ENCODE peak calls at places on chromosome 13, in six cellular contexts. U is PC-9, C is gastrocnemius medialis, I is cardiac muscle cell, K is NB4, A is fibroblast of lung. H is an unnamed sample.

GRCh38 chr13:36151591-36151990 is 20.4 kb upstream of the DCLK1 start:
- DNase-seq in U (no peak), C (no peak), I (no peak), K (no peak), A (no peak), H (no peak)

GRCh38 chr13:110466261-110466660 is 95.3 kb downstream of the RAB20 start:
- DNase-seq in U (no peak), C (no peak), I (no peak), K (no peak), A (no peak), H (no peak)

GRCh38 chr13:29947839-29948238 is 97.4 kb upstream of the UBL3 start:
- DNase-seq in U (peak), C (no peak), I (no peak), K (no peak), A (no peak), H (no peak)

GRCh38 chr13:114057131-114058050 is 75.0 kb downstream of the RASA3 start:
- DNase-seq in U (no peak), C (no peak), I (no peak), K (peak), A (no peak), H (no peak)

GRCh38 chr13:23399254-23399796 is 34.2 kb downstream of the SACS start:
- DNase-seq in U (no peak), C (no peak), I (no peak), K (no peak), A (no peak), H (no peak)

GRCh38 chr13:101626925-101627555 is 174.6 kb downstream of the ITGBL1 start:
- DNase-seq in U (no peak), C (no peak), I (no peak), K (peak), A (no peak), H (no peak)

GRCh38 chr13:18960637-18961227 is 220.9 kb downstream of the TUBA3C start:
- DNase-seq in U (no peak), C (no peak), I (no peak), K (no peak), A (no peak), H (no peak)

GRCh38 chr13:48595330-48596127 is 58.2 kb upstream of the CYSLTR2 start:
- DNase-seq in U (no peak), C (no peak), I (peak), K (peak), A (peak), H (no peak)

GRCh38 chr13:39073983-39074382 is 35.7 kb downstream of the NHLRC3 start:
- DNase-seq in U (no peak), C (no peak), I (no peak), K (no peak), A (no peak), H (no peak)

GRCh38 chr13:21060063-21060826 is 1.1 kb downstream of the LATS2 start:
- DNase-seq in U (no peak), C (peak), I (peak), K (peak), A (peak), H (peak)

GRCh38 chr13:49635599-49636433 is 7.5 kb downstream of the ARL11 start:
- DNase-seq in U (no peak), C (no peak), I (peak), K (no peak), A (peak), H (no peak)

GRCh38 chr13:64234255-64234654 is 2818.6 kb upstream of the PCDH20 start:
- DNase-seq in U (no peak), C (no peak), I (peak), K (no peak), A (peak), H (no peak)

GRCh38 chr13:41588899-41589298 is 131.5 kb downstream of the RGCC start:
- DNase-seq in U (peak), C (no peak), I (peak), K (peak), A (peak), H (no peak)

GRCh38 chr13:46134961-46135522 is 30.2 kb upstream of the CPB2 start:
- DNase-seq in U (peak), C (no peak), I (no peak), K (no peak), A (peak), H (no peak)

GRCh38 chr13:113143466-113144254 is 14.8 kb upstream of the PROZ start:
- DNase-seq in U (no peak), C (no peak), I (no peak), K (no peak), A (no peak), H (no peak)

GRCh38 chr13:39038569-39038898 is 278 bp downstream of the NHLRC3 start:
- DNase-seq in U (no peak), C (no peak), I (no peak), K (peak), A (no peak), H (no peak)

GRCh38 chr13:45105895-45106294 is 14.4 kb upstream of the GTF2F2 start:
- DNase-seq in U (peak), C (no peak), I (no peak), K (no peak), A (no peak), H (no peak)

GRCh38 chr13:83178008-83178407 is 704.3 kb downstream of the SLITRK1 start:
- DNase-seq in U (no peak), C (no peak), I (no peak), K (no peak), A (no peak), H (no peak)

GRCh38 chr13:28423010-28423409 is 71.9 kb downstream of the FLT1 start:
- DNase-seq in U (no peak), C (peak), I (no peak), K (peak), A (no peak), H (peak)

GRCh38 chr13:36298535-36299068 is 988 bp upstream of the CCDC169 start:
- DNase-seq in U (peak), C (no peak), I (peak), K (peak), A (no peak), H (no peak)

GRCh38 chr13:111177081-111177711 is 62.1 kb downstream of the ARHGEF7 start:
- DNase-seq in U (peak), C (peak), I (peak), K (no peak), A (peak), H (peak)

GRCh38 chr13:43783820-43784219 is 3.0 kb downstream of the ENOX1 start:
- DNase-seq in U (peak), C (no peak), I (peak), K (no peak), A (peak), H (no peak)

GRCh38 chr13:111344471-111345191 is 24.2 kb downstream of the TEX29 start:
- DNase-seq in U (no peak), C (peak), I (peak), K (no peak), A (peak), H (peak)

GRCh38 chr13:44249439-44249838 is 124.2 kb upstream of the SERP2 start:
- DNase-seq in U (peak), C (peak), I (peak), K (no peak), A (peak), H (peak)

GRCh38 chr13:103403148-103403740 is 337.0 kb upstream of the SLC10A2 start:
- DNase-seq in U (peak), C (no peak), I (no peak), K (no peak), A (no peak), H (no peak)

GRCh38 chr13:111548301-111548700 is 227.9 kb downstream of the TEX29 start:
- DNase-seq in U (no peak), C (no peak), I (no peak), K (no peak), A (no peak), H (no peak)

GRCh38 chr13:111388851-111389500 is 68.5 kb downstream of the TEX29 start:
- DNase-seq in U (no peak), C (no peak), I (no peak), K (no peak), A (no peak), H (no peak)

GRCh38 chr13:95216182-95216581 is 85.1 kb downstream of the ABCC4 start:
- DNase-seq in U (peak), C (no peak), I (no peak), K (no peak), A (no peak), H (no peak)

GRCh38 chr13:31029129-31029528 is 96.7 kb downstream of the TEX26 start:
- DNase-seq in U (no peak), C (no peak), I (no peak), K (no peak), A (no peak), H (no peak)

GRCh38 chr13:87274209-87274819 is 396.9 kb upstream of the SLITRK5 start:
- DNase-seq in U (peak), C (no peak), I (peak), K (peak), A (peak), H (no peak)

GRCh38 chr13:50378513-50378970 is 363.3 kb downstream of the KCNRG start:
- DNase-seq in U (no peak), C (no peak), I (no peak), K (no peak), A (no peak), H (no peak)

GRCh38 chr13:92951273-92951820 is 275.3 kb upstream of the GPC6 start:
- DNase-seq in U (no peak), C (no peak), I (peak), K (no peak), A (peak), H (no peak)

GRCh38 chr13:33904431-33904830 is 86.5 kb downstream of the RFC3 start:
- DNase-seq in U (no peak), C (no peak), I (no peak), K (no peak), A (no peak), H (no peak)

GRCh38 chr13:31912641-31913401 is 118.8 kb upstream of the FRY start:
- DNase-seq in U (peak), C (no peak), I (no peak), K (no peak), A (no peak), H (no peak)

GRCh38 chr13:24273926-24274325 is 35.5 kb upstream of the C1QTNF9 start:
- DNase-seq in U (no peak), C (no peak), I (no peak), K (no peak), A (no peak), H (no peak)

GRCh38 chr13:20395061-20395916 is 130.4 kb downstream of the CRYL1 start:
- DNase-seq in U (no peak), C (no peak), I (no peak), K (no peak), A (no peak), H (no peak)

GRCh38 chr13:102020611-102021216 is 381.1 kb downstream of the FGF14 start:
- DNase-seq in U (peak), C (no peak), I (no peak), K (no peak), A (peak), H (no peak)

GRCh38 chr13:106474906-106475305 is 60.6 kb downstream of the EFNB2 start:
- DNase-seq in U (no peak), C (no peak), I (no peak), K (no peak), A (no peak), H (no peak)

GRCh38 chr13:60261432-60262351 is 98.0 kb upstream of the DIAPH3 start:
- DNase-seq in U (no peak), C (no peak), I (no peak), K (no peak), A (no peak), H (no peak)

GRCh38 chr13:60258349-60258748 is 94.6 kb upstream of the DIAPH3 start:
- DNase-seq in U (no peak), C (no peak), I (no peak), K (no peak), A (no peak), H (no peak)

GRCh38 chr13:60265566-60265965 is 101.8 kb upstream of the DIAPH3 start:
- DNase-seq in U (no peak), C (no peak), I (no peak), K (no peak), A (peak), H (no peak)

GRCh38 chr13:60260440-60260839 is 96.7 kb upstream of the DIAPH3 start:
- DNase-seq in U (no peak), C (no peak), I (no peak), K (no peak), A (no peak), H (no peak)
- TF ChIP-seq CTCF in U (no peak), C (no peak), I (peak), K (no peak), A (peak), H (no peak)

GRCh38 chr13:77820431-77821149 is 98.0 kb downstream of the EDNRB start:
- DNase-seq in U (no peak), C (no peak), I (no peak), K (peak), A (no peak), H (no peak)
- TF ChIP-seq CTCF in U (peak), C (no peak), I (peak), K (peak), A (no peak), H (no peak)

DNA sequence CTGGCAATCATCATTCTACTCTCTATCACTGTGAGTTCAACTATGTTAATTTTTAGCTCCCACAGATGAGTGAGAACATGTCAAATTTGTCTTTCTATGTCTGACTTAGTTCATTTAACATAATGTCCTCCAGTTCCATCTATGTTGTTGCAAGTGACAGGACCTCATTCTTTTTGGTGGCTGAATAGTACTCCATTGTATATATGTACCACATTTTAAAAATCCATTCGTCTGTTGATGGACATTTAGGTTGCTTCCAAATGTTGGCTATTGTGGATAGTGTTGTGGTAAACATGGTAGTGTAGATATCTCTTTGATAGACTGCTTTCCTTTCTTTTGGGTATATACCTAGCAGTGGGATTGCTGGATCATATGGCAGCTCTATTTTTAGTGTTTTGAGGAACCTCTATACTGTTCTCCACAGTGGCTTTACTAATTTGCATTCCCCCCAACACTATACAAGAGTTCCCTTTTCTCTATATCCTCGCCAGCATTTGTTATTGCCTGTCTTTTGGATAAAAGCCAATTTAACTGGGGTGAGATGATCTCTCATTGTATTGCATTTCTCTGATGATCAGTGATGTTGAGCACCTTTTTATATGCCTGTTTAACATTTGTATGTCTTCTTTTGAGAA is 124.1 kb downstream of the PCCA start:
- DNase-seq in U (no peak), C (no peak), I (no peak), K (peak), A (no peak), H (no peak)
- TF ChIP-seq CTCF in U (no peak), C (no peak), I (no peak), K (no peak), A (no peak), H (no peak)

GRCh38 chr13:61880576-61881283 is 465.1 kb upstream of the PCDH20 start:
- DNase-seq in U (no peak), C (no peak), I (peak), K (peak), A (peak), H (no peak)
- TF ChIP-seq CTCF in U (peak), C (no peak), I (peak), K (peak), A (peak), H (no peak)